ENCODE peak calls at places on chromosome 5, in seven cellular contexts. One of them, this sample, is unnamed.

GRCh38 chr5:83029912-83030311 is 47.3 kb downstream of the TMEM167A start:
- DNase-seq in A549: no peak
- DNase-seq in HepG2: no peak
- DNase-seq in Peyer's patch: peak; percentile 45
- DNase-seq in stomach: no peak
- DNase-seq in upper lobe of left lung: no peak
- DNase-seq in suprapubic skin: no peak
- DNase-seq in this sample: no peak

GRCh38 chr5:97078958-97079357 is 63.5 kb downstream of the LIX1 start:
- DNase-seq in A549: no peak
- DNase-seq in HepG2: no peak
- DNase-seq in Peyer's patch: no peak
- DNase-seq in stomach: no peak
- DNase-seq in upper lobe of left lung: no peak
- DNase-seq in suprapubic skin: no peak
- DNase-seq in this sample: no peak

GRCh38 chr5:149611327-149611726 is 30.0 kb downstream of the ARHGEF37 start:
- DNase-seq in A549: no peak
- DNase-seq in HepG2: peak; percentile 66
- DNase-seq in Peyer's patch: peak; percentile 80
- DNase-seq in stomach: no peak
- DNase-seq in upper lobe of left lung: no peak
- DNase-seq in suprapubic skin: no peak
- DNase-seq in this sample: no peak

GRCh38 chr5:107085572-107085971 is 585.2 kb downstream of the EFNA5 start:
- DNase-seq in A549: no peak
- DNase-seq in HepG2: no peak
- DNase-seq in Peyer's patch: no peak
- DNase-seq in stomach: no peak
- DNase-seq in upper lobe of left lung: no peak
- DNase-seq in suprapubic skin: no peak
- DNase-seq in this sample: no peak

GRCh38 chr5:146962801-146963355 is 84.3 kb upstream of the PPP2R2B start:
- DNase-seq in A549: no peak
- DNase-seq in HepG2: no peak
- DNase-seq in Peyer's patch: no peak
- DNase-seq in stomach: no peak
- DNase-seq in upper lobe of left lung: no peak
- DNase-seq in suprapubic skin: no peak
- DNase-seq in this sample: no peak

GRCh38 chr5:91687430-91687829 is 304.3 kb upstream of the ARRDC3 start:
- DNase-seq in A549: no peak
- DNase-seq in HepG2: no peak
- DNase-seq in Peyer's patch: no peak
- DNase-seq in stomach: no peak
- DNase-seq in upper lobe of left lung: no peak
- DNase-seq in suprapubic skin: no peak
- DNase-seq in this sample: no peak

GRCh38 chr5:55665065-55665464 is 47.1 kb downstream of the SLC38A9 start:
- DNase-seq in A549: no peak
- DNase-seq in HepG2: no peak
- DNase-seq in Peyer's patch: no peak
- DNase-seq in stomach: no peak
- DNase-seq in upper lobe of left lung: no peak
- DNase-seq in suprapubic skin: no peak
- DNase-seq in this sample: no peak

GRCh38 chr5:87246046-87246445 is 21.6 kb upstream of the RASA1 start:
- DNase-seq in A549: no peak
- DNase-seq in HepG2: no peak
- DNase-seq in Peyer's patch: no peak
- DNase-seq in stomach: no peak
- DNase-seq in upper lobe of left lung: no peak
- DNase-seq in suprapubic skin: no peak
- DNase-seq in this sample: no peak

GRCh38 chr5:149177911-149178565 is 36.7 kb downstream of the ABLIM3 start:
- DNase-seq in A549: no peak
- DNase-seq in HepG2: no peak
- DNase-seq in Peyer's patch: no peak
- DNase-seq in stomach: no peak
- DNase-seq in upper lobe of left lung: no peak
- DNase-seq in suprapubic skin: no peak
- DNase-seq in this sample: no peak

GRCh38 chr5:16693879-16694278 is 77.1 kb upstream of the RETREG1 start:
- DNase-seq in A549: no peak
- DNase-seq in HepG2: no peak
- DNase-seq in Peyer's patch: no peak
- DNase-seq in stomach: no peak
- DNase-seq in upper lobe of left lung: no peak
- DNase-seq in suprapubic skin: no peak
- DNase-seq in this sample: no peak

GRCh38 chr5:90606539-90606938 is 47.9 kb downstream of the ADGRV1 start:
- DNase-seq in A549: no peak
- DNase-seq in HepG2: peak; percentile 14
- DNase-seq in Peyer's patch: no peak
- DNase-seq in stomach: no peak
- DNase-seq in upper lobe of left lung: no peak
- DNase-seq in suprapubic skin: no peak
- DNase-seq in this sample: no peak

GRCh38 chr5:141877478-141878185 is 578 bp downstream of the PCDH1 start:
- DNase-seq in A549: no peak
- DNase-seq in HepG2: no peak
- DNase-seq in Peyer's patch: no peak
- DNase-seq in stomach: no peak
- DNase-seq in upper lobe of left lung: no peak
- DNase-seq in suprapubic skin: no peak
- DNase-seq in this sample: peak; percentile 33

GRCh38 chr5:74631088-74631960 is 9.2 kb downstream of the ENC1 start:
- DNase-seq in A549: peak; percentile 57
- DNase-seq in HepG2: no peak
- DNase-seq in Peyer's patch: no peak
- DNase-seq in stomach: no peak
- DNase-seq in upper lobe of left lung: peak; percentile 56
- DNase-seq in suprapubic skin: no peak
- DNase-seq in this sample: no peak

DNA sequence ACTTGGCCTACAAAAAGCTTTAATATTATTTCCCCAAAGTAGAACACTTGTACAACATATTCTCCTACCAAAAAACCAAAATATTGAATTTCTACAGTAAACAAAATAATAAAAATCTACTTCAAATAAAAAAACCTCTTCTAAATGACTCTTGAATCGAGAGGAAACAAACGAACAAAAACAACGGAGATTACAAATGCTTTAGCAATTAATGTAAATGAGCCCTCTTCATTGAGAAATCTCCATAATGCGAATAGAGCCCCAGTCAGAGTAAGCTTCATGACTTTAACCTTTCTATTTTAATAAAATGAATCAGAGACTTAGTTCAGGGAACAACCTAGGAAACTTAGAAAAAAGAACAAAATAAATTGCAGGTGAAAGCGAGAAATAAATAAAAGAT is 129.3 kb upstream of the SEMA6A start:
- DNase-seq in A549: no peak
- DNase-seq in HepG2: no peak
- DNase-seq in Peyer's patch: no peak
- DNase-seq in stomach: no peak
- DNase-seq in upper lobe of left lung: no peak
- DNase-seq in suprapubic skin: no peak
- DNase-seq in this sample: no peak
- TF ChIP-seq POLR2A in A549: no peak
- TF ChIP-seq POLR2A in HepG2: no peak
- TF ChIP-seq POLR2A in Peyer's patch: no peak
- TF ChIP-seq POLR2A in stomach: no peak
- TF ChIP-seq POLR2A in upper lobe of left lung: no peak
- TF ChIP-seq POLR2A in suprapubic skin: no peak
- TF ChIP-seq POLR2A in this sample: no peak

DNA sequence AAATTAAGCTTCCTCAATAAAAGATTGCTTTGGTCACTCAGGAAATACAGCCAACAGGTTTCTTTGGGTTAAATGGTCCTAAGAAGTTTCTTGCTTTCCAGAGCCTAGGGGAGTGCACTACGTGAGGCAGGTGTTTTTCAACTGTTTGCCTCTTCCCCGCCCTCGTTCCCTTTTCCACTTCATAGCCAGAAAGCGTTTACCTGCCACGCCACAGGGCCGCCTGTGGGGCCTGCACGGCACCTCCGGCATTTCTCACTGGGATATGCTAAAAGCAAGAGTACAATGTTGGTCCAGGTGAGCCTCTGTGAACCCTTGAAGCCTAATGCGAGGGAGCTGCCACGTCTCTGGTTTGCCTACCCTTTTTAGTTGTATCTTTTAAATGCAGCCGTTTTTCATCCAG is 167.6 kb upstream of the OTULINL start:
- DNase-seq in A549: no peak
- DNase-seq in HepG2: no peak
- DNase-seq in Peyer's patch: no peak
- DNase-seq in stomach: no peak
- DNase-seq in upper lobe of left lung: no peak
- DNase-seq in suprapubic skin: no peak
- DNase-seq in this sample: no peak
- H3K4me1 ChIP-seq in A549: no peaks in the 10 kb centered on the region
- H3K4me1 ChIP-seq in HepG2: no peaks in the 10 kb centered on the region
- H3K4me1 ChIP-seq in Peyer's patch: no peaks in the 10 kb centered on the region
- H3K4me1 ChIP-seq in stomach: peaks cover 40% of the 10 kb centered on the region
- H3K4me1 ChIP-seq in upper lobe of left lung: no peaks in the 10 kb centered on the region
- H3K4me1 ChIP-seq in suprapubic skin: peaks cover 3% of the 10 kb centered on the region
- H3K4me1 ChIP-seq in this sample: no peaks in the 10 kb centered on the region

DNA sequence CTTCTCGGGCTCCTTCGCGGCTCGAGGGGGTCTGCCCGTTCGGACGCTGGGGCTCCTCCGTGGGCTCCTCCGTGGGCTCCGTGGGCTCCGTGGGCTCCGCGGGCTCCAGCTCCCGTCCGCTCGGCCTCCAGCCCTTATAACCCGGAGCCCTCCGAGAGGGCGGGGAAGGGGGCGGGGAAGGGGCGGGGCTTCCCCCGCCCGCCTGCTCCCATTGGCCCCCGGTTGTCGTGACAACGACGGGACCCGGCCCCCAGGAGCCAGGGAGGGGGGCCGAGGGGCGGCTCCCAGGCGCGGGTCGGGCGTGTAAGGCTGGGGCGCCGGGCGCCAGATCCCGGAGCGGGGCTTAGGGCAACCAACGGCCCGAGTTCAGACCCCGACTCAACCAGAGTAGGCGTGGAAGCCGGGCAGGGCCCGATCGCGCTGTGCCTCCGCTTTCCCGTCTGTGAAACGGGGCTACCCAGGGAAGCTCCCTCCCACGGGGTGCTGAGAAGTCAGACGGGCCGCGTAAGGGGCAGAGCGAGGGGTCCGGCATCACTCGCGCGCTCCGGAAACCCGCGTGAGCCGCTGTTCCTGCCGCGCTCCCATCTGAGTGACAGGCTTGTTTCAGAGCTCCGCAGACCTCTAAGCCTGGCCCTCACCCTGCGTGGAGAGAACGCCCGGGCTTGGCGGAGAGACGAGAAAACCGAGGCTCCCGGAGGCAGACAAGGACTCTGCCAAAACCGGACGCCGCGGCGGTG is at the start of gene GFPT2:
- DNase-seq in A549: peak; percentile 94
- DNase-seq in HepG2: peak; percentile 28
- DNase-seq in Peyer's patch: peak; percentile 89
- DNase-seq in stomach: peak; percentile 71
- DNase-seq in upper lobe of left lung: peak; percentile 77
- DNase-seq in suprapubic skin: peak; percentile 90
- DNase-seq in this sample: peak; percentile 64
- TF ChIP-seq POLR2A in A549: peak; percentile 76
- TF ChIP-seq POLR2A in HepG2: no peak
- TF ChIP-seq POLR2A in Peyer's patch: no peak
- TF ChIP-seq POLR2A in stomach: no peak
- TF ChIP-seq POLR2A in upper lobe of left lung: no peak
- TF ChIP-seq POLR2A in suprapubic skin: no peak
- TF ChIP-seq POLR2A in this sample: no peak

GRCh38 chr5:134989291-134989830 is 21.7 kb downstream of the CATSPER3 start:
- DNase-seq in A549: no peak
- DNase-seq in HepG2: no peak
- DNase-seq in Peyer's patch: no peak
- DNase-seq in stomach: no peak
- DNase-seq in upper lobe of left lung: no peak
- DNase-seq in suprapubic skin: no peak
- DNase-seq in this sample: no peak
- H3K4me1 ChIP-seq in A549: no peaks in the 10 kb centered on the region
- H3K4me1 ChIP-seq in HepG2: no peaks in the 10 kb centered on the region
- H3K4me1 ChIP-seq in Peyer's patch: no peaks in the 10 kb centered on the region
- H3K4me1 ChIP-seq in stomach: no peaks in the 10 kb centered on the region
- H3K4me1 ChIP-seq in upper lobe of left lung: no peaks in the 10 kb centered on the region
- H3K4me1 ChIP-seq in suprapubic skin: no peaks in the 10 kb centered on the region
- H3K4me1 ChIP-seq in this sample: no peaks in the 10 kb centered on the region

DNA sequence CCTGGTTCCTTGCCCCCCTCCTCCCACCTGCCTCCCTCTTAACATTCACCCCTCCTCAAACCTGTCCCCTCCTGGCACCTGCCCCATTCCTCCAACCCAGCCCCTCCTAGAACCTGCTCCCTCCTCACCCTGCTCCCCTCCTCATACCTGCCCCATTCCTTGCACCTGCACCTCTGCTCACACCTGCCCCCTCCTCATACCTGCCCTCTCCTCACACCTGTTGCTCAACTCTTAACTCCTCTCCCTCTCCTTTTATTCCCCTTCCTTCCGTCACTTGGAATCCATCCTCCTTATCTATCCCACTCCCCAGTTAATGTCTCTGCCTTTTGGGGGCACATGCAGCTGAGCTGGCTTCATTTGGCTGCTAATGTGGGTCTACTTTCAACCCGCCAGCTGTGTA is 712.1 kb downstream of the MTRR start:
- DNase-seq in A549: no peak
- DNase-seq in HepG2: no peak
- DNase-seq in Peyer's patch: no peak
- DNase-seq in stomach: no peak
- DNase-seq in upper lobe of left lung: no peak
- DNase-seq in suprapubic skin: no peak
- DNase-seq in this sample: no peak
- TF ChIP-seq POLR2A in A549: no peak
- TF ChIP-seq POLR2A in HepG2: no peak
- TF ChIP-seq POLR2A in Peyer's patch: no peak
- TF ChIP-seq POLR2A in stomach: no peak
- TF ChIP-seq POLR2A in upper lobe of left lung: no peak
- TF ChIP-seq POLR2A in suprapubic skin: no peak
- TF ChIP-seq POLR2A in this sample: no peak

This sample was measured in prostate gland.